ENCODE peak calls at places on chromosomes 13 and 19, in four cellular contexts. O is mesothelial cell of epicardium, B is epithelial cell of proximal tubule, K is Peyer's patch. S is an unnamed sample.

GRCh38 chr19:35231956-35232746 is 3.6 kb upstream of the FAM187B start:
- DNase-seq in B (no peak), K (peak), O (no peak), S (no peak)

GRCh38 chr13:27631156-27631555 is 9.5 kb downstream of the POLR1D start:
- DNase-seq in B (no peak), K (no peak), O (no peak), S (no peak)

GRCh38 chr13:75481176-75482069 is 546 bp downstream of the TBC1D4 start:
- DNase-seq in O (peak), K (no peak), B (no peak), S (no peak)

GRCh38 chr13:73661687-73662425 is 472.3 kb downstream of the KLF12 start:
- DNase-seq in O (no peak), K (no peak), B (no peak), S (no peak)

GRCh38 chr13:98471895-98472294 is 105.0 kb downstream of the STK24 start:
- DNase-seq in K (no peak), B (no peak), O (no peak), S (no peak)

GRCh38 chr13:104597554-104598240 is 1531.5 kb upstream of the SLC10A2 start:
- DNase-seq in B (no peak), O (no peak), K (no peak), S (no peak)

GRCh38 chr13:35164324-35164932 is 222.4 kb downstream of the NBEA start:
- DNase-seq in K (no peak), O (no peak), B (no peak), S (no peak)

GRCh38 chr13:80740076-80740475 is 399.1 kb upstream of the SPRY2 start:
- DNase-seq in K (no peak), B (no peak), O (no peak), S (no peak)

GRCh38 chr13:45932172-45932571 is 80.6 kb upstream of the SIAH3 start:
- DNase-seq in K (no peak), B (no peak), O (no peak), S (no peak)

GRCh38 chr13:74218291-74218690 is 84.1 kb upstream of the KLF12 start:
- DNase-seq in K (no peak), B (no peak), O (no peak), S (no peak)

GRCh38 chr19:35644987-35645679 is 3.0 kb upstream of the COX6B1 start:
- DNase-seq in O (peak), K (peak), B (no peak), S (peak)

GRCh38 chr13:107289540-107289939 is 721.6 kb upstream of the ARGLU1 start:
- DNase-seq in B (no peak), K (no peak), O (no peak), S (no peak)

GRCh38 chr19:19551862-19552192 is 13.8 kb downstream of the CILP2 start:
- DNase-seq in O (no peak), B (no peak), K (no peak), S (no peak)

GRCh38 chr13:111058796-111059506 is 56.2 kb upstream of the ARHGEF7 start:
- DNase-seq in O (no peak), B (no peak), K (no peak), S (no peak)

GRCh38 chr13:76389321-76389720 is 496.9 kb downstream of the KCTD12 start:
- DNase-seq in B (no peak), O (no peak), K (no peak), S (no peak)

GRCh38 chr13:70505809-70506208 is 397.6 kb upstream of the KLHL1 start:
- DNase-seq in O (no peak), B (no peak), K (no peak), S (no peak)

GRCh38 chr19:2810141-2811091 is 9.3 kb upstream of the ZNF554 start:
- DNase-seq in B (no peak), K (no peak), O (no peak), S (peak)

GRCh38 chr13:85283408-85283807 is 515.8 kb downstream of the SLITRK6 start:
- DNase-seq in K (no peak), B (no peak), O (no peak), S (no peak)

GRCh38 chr19:2181618-2181997 is 17.9 kb downstream of the DOT1L start:
- DNase-seq in O (no peak), B (no peak), K (no peak), S (no peak)

GRCh38 chr13:113926301-113926761 is 47.5 kb downstream of the C13orf46 start:
- DNase-seq in K (no peak), O (peak), B (no peak), S (no peak)

GRCh38 chr13:79936368-79937136 is 404.4 kb downstream of the SPRY2 start:
- DNase-seq in B (peak), O (no peak), K (no peak), S (no peak)

GRCh38 chr13:37966266-37966665 is 96.7 kb upstream of the TRPC4 start:
- DNase-seq in B (no peak), O (no peak), K (no peak), S (no peak)

GRCh38 chr19:7488736-7489353 is at the start of gene PEX11G:
- DNase-seq in B (no peak), O (peak), K (peak), S (no peak)

GRCh38 chr19:54551950-54552912 is 21.4 kb upstream of the LILRA2 start:
- DNase-seq in B (no peak), O (no peak), K (no peak), S (no peak)

GRCh38 chr13:48648446-48648845 is 5.3 kb upstream of the CYSLTR2 start:
- DNase-seq in O (no peak), B (no peak), K (no peak), S (no peak)

GRCh38 chr19:3536429-3537100 is 2.4 kb upstream of the TEKTIP1 start:
- DNase-seq in O (no peak), K (no peak), B (no peak), S (no peak)

GRCh38 chr19:19342086-19343015 is 21.7 kb downstream of the MAU2 start:
- DNase-seq in B (no peak), O (peak), K (peak), S (peak)

GRCh38 chr19:33465834-33466233 is 55.8 kb downstream of the PEPD start:
- DNase-seq in K (no peak), O (no peak), B (no peak), S (no peak)

GRCh38 chr13:59103004-59103768 is 1060.5 kb downstream of the DIAPH3 start:
- DNase-seq in K (no peak), O (no peak), B (no peak), S (no peak)

GRCh38 chr19:369876-370275 is 25.3 kb upstream of the MIER2 start:
- DNase-seq in O (peak), K (no peak), B (no peak), S (no peak)

GRCh38 chr19:2500861-2501260 is 24.9 kb downstream of the GADD45B start:
- DNase-seq in K (no peak), B (no peak), O (no peak), S (peak)

DNA sequence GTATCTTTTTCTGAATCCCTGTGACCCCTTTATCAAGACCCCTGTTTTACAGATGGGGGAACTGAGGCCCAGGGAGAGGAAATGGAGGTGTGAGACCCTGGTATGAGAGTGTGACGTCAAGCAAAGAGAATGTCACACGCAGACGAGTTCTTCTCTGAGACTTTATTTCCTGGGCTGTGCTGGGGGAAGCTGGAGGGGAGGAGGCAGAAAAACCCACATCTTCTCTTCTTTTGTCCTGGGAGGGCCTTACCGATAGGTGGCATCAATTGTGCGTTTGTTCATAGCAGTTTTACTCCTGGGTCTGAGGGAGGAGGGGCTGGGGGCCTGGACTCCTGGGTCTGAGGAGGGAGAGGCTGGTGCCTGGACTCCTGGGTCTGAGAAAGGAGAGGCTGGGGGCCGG is 4.9 kb upstream of the KLK15 start:
- DNase-seq in O (no peak), K (no peak), B (no peak), S (no peak)
- TF ChIP-seq CTCF in O (no peak), K (no peak), B (peak), S (no peak)

GRCh38 chr19:11675569-11675968 is 63.2 kb downstream of the ZNF823 start:
- DNase-seq in B (no peak), O (no peak), K (no peak), S (no peak)

GRCh38 chr19:11674067-11674492 is 64.7 kb downstream of the ZNF823 start:
- DNase-seq in B (no peak), K (no peak), O (no peak), S (no peak)

GRCh38 chr19:11678504-11678903 is 60.2 kb downstream of the ZNF823 start:
- DNase-seq in K (no peak), B (no peak), O (no peak), S (no peak)

GRCh38 chr19:11673608-11674041 is 65.1 kb downstream of the ZNF823 start:
- DNase-seq in O (peak), B (peak), K (no peak), S (peak)
- TF ChIP-seq CTCF in O (peak), B (peak), K (peak), S (peak)

GRCh38 chr13:25088562-25089221 is 7.2 kb upstream of the PABPC3 start:
- DNase-seq in O (no peak), B (no peak), K (no peak), S (no peak)

GRCh38 chr13:25080773-25081172 is 15.2 kb upstream of the PABPC3 start:
- DNase-seq in O (no peak), B (no peak), K (no peak), S (no peak)

GRCh38 chr13:25085125-25085742 is 10.7 kb upstream of the PABPC3 start:
- DNase-seq in O (no peak), K (no peak), B (peak), S (peak)

DNA sequence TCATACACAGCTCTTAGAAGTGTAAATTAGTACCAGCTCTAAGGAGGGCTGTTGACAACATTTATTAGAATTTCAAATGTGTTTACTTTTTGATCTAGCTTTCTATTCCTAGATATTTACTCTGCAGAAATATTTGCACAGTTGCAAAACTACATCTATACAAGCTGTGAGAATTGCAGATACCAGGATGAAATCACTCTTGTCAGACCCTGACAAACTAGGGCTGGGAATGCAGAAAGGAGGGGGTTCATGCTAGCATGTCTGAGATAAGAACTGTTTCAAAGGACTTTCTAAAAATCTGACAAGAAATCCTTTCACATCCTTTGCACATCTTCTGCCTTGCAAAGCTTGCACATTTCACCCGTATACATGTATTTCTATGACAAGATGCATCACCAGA is 11.8 kb upstream of the PABPC3 start:
- DNase-seq in O (no peak), K (no peak), B (no peak), S (no peak)
- TF ChIP-seq CTCF in O (no peak), K (no peak), B (no peak), S (no peak)

DNA sequence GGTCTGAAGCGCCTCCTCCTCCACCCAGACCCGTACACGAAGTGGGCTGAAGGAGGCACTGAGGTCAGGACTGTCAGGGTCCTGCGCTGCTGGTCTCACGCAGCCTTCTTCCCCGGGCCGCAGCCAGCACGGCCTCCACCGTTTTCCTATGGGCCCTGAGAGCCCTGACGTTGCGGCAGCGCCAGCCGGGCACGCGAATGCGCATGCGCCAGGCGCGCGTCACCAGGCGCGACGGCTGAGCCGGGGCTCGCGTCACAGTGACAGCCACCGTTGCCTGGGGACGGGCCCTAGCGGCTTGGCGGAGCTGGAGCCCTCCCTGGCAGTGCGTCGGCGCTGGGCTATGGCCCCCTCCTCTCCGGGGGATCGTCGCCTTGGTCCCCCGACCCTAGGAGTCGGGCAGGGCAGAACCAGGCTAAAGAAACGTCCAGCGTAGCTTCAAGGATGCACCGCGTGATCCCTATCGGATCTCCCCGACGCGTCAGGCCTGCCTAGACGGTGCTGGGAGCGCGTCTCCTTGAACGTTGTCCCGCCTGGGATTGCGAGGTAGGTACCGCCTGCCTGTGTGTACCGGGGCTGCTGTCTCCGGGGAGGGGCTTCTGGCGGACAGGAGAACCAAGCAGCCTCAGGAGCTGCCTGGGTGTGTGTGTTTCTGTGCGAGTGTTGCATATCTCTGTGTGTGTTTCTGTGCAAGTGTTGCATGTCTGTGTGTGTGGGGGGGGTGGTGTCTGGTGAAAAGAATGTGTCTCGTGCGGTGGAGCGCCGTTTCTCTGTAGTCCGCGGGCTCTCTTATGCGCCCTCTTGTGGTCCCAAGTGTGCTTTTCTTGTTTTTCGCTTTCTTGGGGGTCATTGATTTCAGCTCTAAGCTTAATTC is 43.2 kb downstream of the ZNF571 start:
- DNase-seq in O (no peak), K (peak), B (no peak), S (peak)
- TF ChIP-seq CTCF in O (no peak), K (peak), B (peak), S (peak)

GRCh38 chr19:16309653-16310052 is 15.0 kb upstream of the KLF2 start:
- DNase-seq in B (no peak), O (no peak), K (no peak), S (no peak)
- TF ChIP-seq CTCF in B (no peak), O (no peak), K (no peak), S (no peak)

GRCh38 chr13:100852146-100852545 is 177.6 kb upstream of the TMTC4 start:
- DNase-seq in K (no peak), O (no peak), B (no peak), S (no peak)

GRCh38 chr13:100854091-100854490 is 179.5 kb upstream of the TMTC4 start:
- DNase-seq in O (no peak), K (no peak), B (no peak), S (no peak)

GRCh38 chr13:100848304-100848703 is 173.7 kb upstream of the TMTC4 start:
- DNase-seq in O (no peak), B (no peak), K (no peak), S (no peak)
- TF ChIP-seq CTCF in O (no peak), B (peak), K (no peak), S (no peak)

GRCh38 chr19:14091885-14092462 is 1.4 kb upstream of the SAMD1 start:
- DNase-seq in K (peak), O (no peak), B (no peak), S (no peak)

GRCh38 chr19:14094854-14095253 is 4.3 kb upstream of the SAMD1 start:
- DNase-seq in O (no peak), B (no peak), K (no peak), S (no peak)

GRCh38 chr19:14093117-14093784 is 2.7 kb upstream of the SAMD1 start:
- DNase-seq in O (no peak), K (no peak), B (no peak), S (no peak)

GRCh38 chr19:14097532-14098151 is 7.1 kb upstream of the SAMD1 start:
- DNase-seq in K (no peak), O (peak), B (no peak), S (no peak)

DNA sequence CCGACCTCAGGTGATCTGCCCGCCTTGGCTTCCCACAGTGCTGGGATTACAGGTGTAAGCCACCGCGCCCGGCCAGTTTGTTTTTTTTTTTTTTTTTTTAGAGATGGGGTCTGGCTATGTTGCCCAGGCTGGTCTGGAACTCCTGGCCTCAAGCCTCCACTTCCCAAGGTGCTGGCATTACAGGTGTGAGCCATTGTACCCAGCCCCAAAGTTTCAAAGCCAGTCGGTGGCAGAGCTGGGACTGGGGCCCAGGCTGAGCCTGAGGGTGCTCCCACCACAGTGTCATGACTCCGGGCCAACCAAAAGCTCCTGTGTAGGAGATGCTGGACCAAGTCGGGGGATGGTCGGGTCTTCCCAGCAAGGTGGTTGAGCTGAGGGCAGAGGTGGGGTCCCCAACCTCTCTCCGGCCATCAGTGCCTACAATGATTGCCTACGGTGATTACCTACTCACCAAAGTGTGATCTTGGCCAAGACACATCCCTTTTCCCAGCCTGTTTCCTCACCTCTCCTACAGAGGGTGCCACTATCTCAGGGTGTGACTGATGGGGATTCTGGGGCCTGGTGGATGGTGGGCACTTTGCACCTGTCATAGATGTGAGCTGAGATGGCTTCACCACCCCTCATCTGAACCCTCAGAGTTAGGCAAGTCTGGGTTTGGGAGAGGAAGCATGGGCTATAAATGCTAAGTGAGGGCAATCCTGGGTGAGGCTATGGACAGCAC is 5.9 kb upstream of the SAMD1 start:
- DNase-seq in K (no peak), B (no peak), O (no peak), S (no peak)
- TF ChIP-seq CTCF in K (no peak), B (peak), O (no peak), S (peak)

DNA sequence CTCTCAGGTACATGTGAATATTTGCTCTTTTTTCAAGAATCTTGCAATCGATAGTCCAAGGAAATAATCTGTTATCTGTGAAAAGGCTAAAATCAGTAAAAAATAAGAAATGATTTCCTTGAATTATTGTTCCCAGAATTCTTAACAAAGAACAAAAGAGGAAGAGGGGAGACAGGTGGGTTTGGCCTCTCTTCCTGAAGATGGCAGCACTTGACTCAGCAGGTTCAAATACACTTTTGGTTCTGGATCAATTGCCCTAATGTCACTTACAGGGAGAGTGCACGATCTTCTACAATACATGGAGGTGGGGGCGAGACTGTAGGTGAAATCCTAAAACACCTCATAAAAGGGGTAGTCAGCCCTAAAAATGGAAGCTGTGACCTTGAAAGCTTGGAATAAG is 358.7 kb downstream of the IRS2 start:
- DNase-seq in K (no peak), O (no peak), B (no peak), S (no peak)
- TF ChIP-seq CTCF in K (no peak), O (no peak), B (no peak), S (no peak)

DNA sequence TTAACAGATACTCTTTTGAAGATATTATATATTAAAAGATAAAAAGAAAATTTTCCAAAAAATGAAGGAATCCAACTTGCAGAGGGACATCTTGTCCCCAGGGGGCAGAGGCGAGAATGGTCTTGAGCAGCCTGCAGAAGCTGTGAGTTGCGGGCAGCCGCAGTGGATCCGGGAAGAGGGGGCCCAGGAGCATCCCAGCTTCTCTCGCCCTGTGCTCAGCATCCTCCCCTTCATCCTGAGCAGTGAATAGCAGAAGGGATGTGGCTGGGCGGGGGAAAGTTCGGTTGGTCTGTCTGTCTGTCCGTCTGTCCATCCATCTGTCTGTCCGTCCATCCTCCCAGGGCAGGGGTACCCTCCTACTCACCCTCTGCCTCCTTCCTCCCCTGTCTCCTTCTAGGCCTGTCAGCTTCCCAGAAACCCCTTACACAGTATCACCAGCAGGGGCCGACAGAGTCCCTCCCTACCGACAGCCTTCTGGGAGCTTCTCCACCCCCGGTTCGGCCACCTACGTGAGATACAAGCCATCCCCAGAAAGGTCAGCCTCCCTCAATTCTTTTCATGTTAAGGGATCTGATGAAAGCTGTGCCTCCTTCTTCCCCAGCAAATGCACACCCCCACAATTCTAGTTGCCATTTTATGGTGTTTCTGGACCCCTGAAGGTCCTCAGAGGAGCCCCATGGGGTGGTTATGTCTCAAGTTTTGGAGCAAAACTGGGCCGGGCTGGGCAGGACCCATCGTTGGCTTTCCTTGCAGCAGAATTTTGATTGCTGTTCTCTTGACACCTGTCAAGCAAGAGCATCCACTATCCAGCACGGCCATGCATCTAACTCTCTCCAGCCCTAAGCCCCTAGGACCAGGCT is 81.6 kb downstream of the DPF1 start:
- DNase-seq in B (no peak), K (peak), O (peak), S (peak)
- TF ChIP-seq CTCF in B (peak), K (peak), O (peak), S (peak)

S was measured in D721Med.